ENCODE peak calls at places on chromosomes 2 and 18, in six cellular contexts. Y is foreskin keratinocyte; P is CD8-positive, alpha-beta T cell; S is ovary; B is RWPE2; W is psoas muscle. Z is an unnamed sample.

GRCh38 chr18:616380-616995 is 19.7 kb downstream of the CLUL1 start:
- DNase-seq in Y (peak), P (no peak), S (no peak), B (no peak), W (no peak), Z (no peak)

GRCh38 chr18:60471652-60472051 is 99.1 kb upstream of the MC4R start:
- DNase-seq in Y (peak), P (no peak), S (no peak), B (no peak), W (no peak), Z (no peak)

GRCh38 chr2:84894758-84895520 is 10.5 kb upstream of the TMSB10 start:
- DNase-seq in Y (peak), P (no peak), S (peak), B (no peak), W (no peak), Z (peak)

GRCh38 chr2:210630904-210631560 is 74.6 kb downstream of the CPS1 start:
- DNase-seq in Y (no peak), P (no peak), S (no peak), B (no peak), W (no peak), Z (no peak)

GRCh38 chr2:98647636-98648035 is 39.2 kb downstream of the UNC50 start:
- DNase-seq in Y (peak), P (no peak), S (no peak), B (no peak), W (no peak), Z (no peak)

GRCh38 chr2:62459106-62459505 is 46.9 kb downstream of the TMEM17 start:
- DNase-seq in Y (no peak), P (no peak), S (no peak), B (no peak), W (no peak), Z (no peak)

GRCh38 chr2:164363646-164364045 is 257.6 kb downstream of the GRB14 start:
- DNase-seq in Y (no peak), P (no peak), S (no peak), B (no peak), W (no peak), Z (no peak)

GRCh38 chr18:61602836-61603235 is 269.6 kb downstream of the CDH20 start:
- DNase-seq in Y (peak), P (no peak), S (no peak), B (no peak), W (no peak), Z (no peak)

GRCh38 chr2:233178994-233179847 is 72.3 kb upstream of the ATG16L1 start:
- DNase-seq in Y (no peak), P (no peak), S (no peak), B (no peak), W (no peak), Z (no peak)

GRCh38 chr2:216482640-216483039 is 16.0 kb upstream of the RPL37A start:
- DNase-seq in Y (no peak), P (no peak), S (no peak), B (no peak), W (no peak), Z (no peak)

GRCh38 chr2:119372778-119373568 is 6.2 kb downstream of the DBI start:
- DNase-seq in Y (no peak), P (no peak), S (no peak), B (no peak), W (no peak), Z (no peak)

GRCh38 chr2:200081221-200081620 is 125.8 kb downstream of the MAIP1 start:
- DNase-seq in Y (no peak), P (no peak), S (no peak), B (no peak), W (no peak), Z (no peak)

GRCh38 chr2:236700703-236701102 is 131.1 kb downstream of the ACKR3 start:
- DNase-seq in Y (no peak), P (no peak), S (no peak), B (no peak), W (no peak), Z (no peak)

GRCh38 chr18:7590800-7591560 is 23.9 kb downstream of the PTPRM start:
- DNase-seq in Y (no peak), P (no peak), S (no peak), B (no peak), W (no peak), Z (no peak)

GRCh38 chr2:239910851-239911629 is 114.1 kb downstream of the NDUFA10 start:
- DNase-seq in Y (no peak), P (no peak), S (no peak), B (no peak), W (no peak), Z (no peak)

GRCh38 chr18:62564044-62564443 is 41.2 kb downstream of the ZCCHC2 start:
- DNase-seq in Y (no peak), P (no peak), S (no peak), B (no peak), W (no peak), Z (no peak)

GRCh38 chr18:79934311-79935097 is 16.9 kb downstream of the SLC66A2 start:
- DNase-seq in Y (no peak), P (no peak), S (peak), B (peak), W (peak), Z (peak)

GRCh38 chr2:82853299-82853698 is 1605.8 kb downstream of the SUCLG1 start:
- DNase-seq in Y (no peak), P (no peak), S (no peak), B (no peak), W (no peak), Z (no peak)

GRCh38 chr2:134897932-134898331 is 20.7 kb upstream of the CCNT2 start:
- DNase-seq in Y (no peak), P (no peak), S (no peak), B (no peak), W (no peak), Z (no peak)

GRCh38 chr2:173350383-173350782 is 4.3 kb upstream of the CDCA7 start:
- DNase-seq in Y (no peak), P (no peak), S (no peak), B (no peak), W (no peak), Z (no peak)

GRCh38 chr2:96118698-96119388 is 2.5 kb upstream of the ADRA2B start:
- DNase-seq in Y (no peak), P (no peak), S (no peak), B (peak), W (no peak), Z (peak)

GRCh38 chr2:97911922-97912575 is 83.7 kb downstream of the TMEM131 start:
- DNase-seq in Y (no peak), P (no peak), S (no peak), B (no peak), W (no peak), Z (no peak)

DNA sequence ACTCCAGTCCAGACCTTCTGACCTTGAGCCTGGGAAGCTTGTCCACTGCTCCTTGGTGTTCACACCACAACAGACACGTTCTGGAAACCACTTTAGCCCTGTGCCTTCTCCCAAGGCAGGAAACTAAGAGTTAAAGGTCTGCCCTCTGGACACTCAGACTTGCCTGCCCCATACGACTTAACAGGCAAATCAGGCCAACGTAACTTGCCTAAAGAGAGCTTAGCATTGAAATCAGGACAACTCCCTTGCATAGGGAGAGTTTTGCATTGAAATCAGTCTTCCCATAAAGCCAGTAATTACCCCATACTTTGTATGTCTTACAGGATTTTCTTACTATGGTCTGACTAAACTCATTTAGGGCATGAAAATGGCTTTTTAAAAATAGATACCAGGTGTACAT is 18.5 kb downstream of the NFE2L2 start:
- DNase-seq in Y (no peak), P (no peak), S (no peak), B (no peak), W (no peak), Z (no peak)
- H3K27ac ChIP-seq in Y (no peak), P (no peak), S (no peak), B (peak), W (peak), Z (peak)

GRCh38 chr18:22514655-22515054 is 96.9 kb upstream of the CTAGE1 start:
- DNase-seq in Y (no peak), P (no peak), S (no peak), B (no peak), W (no peak), Z (no peak)

GRCh38 chr18:22510697-22511096 is 93.0 kb upstream of the CTAGE1 start:
- DNase-seq in Y (no peak), P (no peak), S (no peak), B (no peak), W (no peak), Z (no peak)

GRCh38 chr18:22509423-22509822 is 91.7 kb upstream of the CTAGE1 start:
- DNase-seq in Y (no peak), P (no peak), S (no peak), B (no peak), W (no peak), Z (no peak)

GRCh38 chr18:22517356-22517755 is 99.6 kb upstream of the CTAGE1 start:
- DNase-seq in Y (no peak), P (no peak), S (peak), B (no peak), W (no peak), Z (no peak)

GRCh38 chr18:22515250-22515649 is 97.5 kb upstream of the CTAGE1 start:
- DNase-seq in Y (no peak), P (no peak), S (no peak), B (no peak), W (no peak), Z (no peak)
- H3K27ac ChIP-seq in Y (no peak), P (no peak), S (no peak), B (no peak), W (no peak), Z (no peak)

DNA sequence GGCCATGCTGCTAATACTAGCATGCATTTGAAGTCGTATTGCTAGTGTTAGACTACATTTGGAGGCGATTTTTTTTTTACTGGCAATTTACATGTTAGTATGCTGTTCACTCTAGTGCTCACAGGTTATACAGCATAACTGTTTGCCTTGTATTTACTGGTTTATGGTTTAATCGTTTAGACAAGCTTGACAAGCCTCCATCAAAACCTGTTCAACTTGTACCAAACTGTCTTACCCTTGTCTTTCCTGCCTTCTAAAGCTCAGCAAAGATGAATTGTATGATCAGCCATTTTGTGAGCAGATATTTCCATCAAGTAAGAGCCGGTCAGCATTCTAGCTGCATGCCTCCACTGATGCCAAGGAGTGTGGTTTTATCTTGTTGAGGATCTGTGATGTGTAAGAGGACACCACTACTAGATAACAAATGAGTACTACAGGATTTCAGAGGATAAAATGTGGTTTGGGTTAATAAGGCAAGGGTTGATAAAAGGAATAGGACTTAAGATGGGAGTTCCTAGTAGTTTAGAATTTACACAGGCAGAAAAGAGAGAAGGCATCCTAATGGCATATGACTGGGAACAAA is 68.4 kb upstream of the ITM2C start:
- DNase-seq in Y (peak), P (no peak), S (no peak), B (no peak), W (no peak), Z (no peak)
- H3K27ac ChIP-seq in Y (no peak), P (no peak), S (no peak), B (peak), W (peak), Z (peak)

GRCh38 chr2:177812713-177813396 is 259.7 kb downstream of the PDE11A start:
- DNase-seq in Y (peak), P (no peak), S (no peak), B (no peak), W (no peak), Z (no peak)

GRCh38 chr2:177806025-177806424 is 266.6 kb downstream of the PDE11A start:
- DNase-seq in Y (no peak), P (no peak), S (no peak), B (no peak), W (no peak), Z (no peak)

DNA sequence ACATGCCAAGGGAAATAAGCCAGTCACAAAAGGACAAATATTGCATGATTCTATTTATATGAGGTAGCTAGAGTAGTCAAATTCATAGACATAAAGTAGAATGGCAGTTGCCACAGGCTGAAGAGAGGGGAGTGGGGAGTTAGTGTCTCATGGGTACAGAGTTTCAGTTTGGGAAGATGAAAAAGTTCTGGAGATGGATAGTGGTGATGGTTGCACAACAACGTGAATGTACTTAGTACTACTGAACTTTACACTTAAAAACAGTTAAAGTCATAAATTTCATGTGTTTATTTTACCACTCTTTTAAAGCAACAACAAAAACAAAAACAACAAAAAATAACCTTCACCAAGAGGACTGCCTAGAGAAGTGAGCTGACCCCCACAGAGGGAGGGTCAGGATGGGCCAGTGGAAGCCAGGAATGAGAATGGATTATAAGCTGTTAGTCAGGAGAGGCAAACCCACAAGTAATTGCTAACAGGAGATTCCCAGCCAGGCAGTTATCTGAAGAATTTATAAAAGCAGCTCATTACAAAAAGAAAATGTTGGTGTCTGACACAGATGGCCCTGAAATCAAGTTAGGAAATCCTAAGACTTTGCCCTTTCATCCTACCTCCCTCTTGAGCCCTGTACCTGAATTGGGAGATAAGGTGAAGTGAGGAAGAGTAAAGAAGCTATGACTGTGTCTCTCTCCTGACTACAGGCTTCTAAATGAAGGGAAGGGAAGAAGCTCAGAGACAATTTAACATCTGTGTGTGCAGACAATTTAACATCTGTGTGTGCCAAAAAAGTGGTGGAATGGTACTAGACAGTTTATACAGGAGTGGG is 263.4 kb downstream of the PDE11A start:
- DNase-seq in Y (no peak), P (no peak), S (no peak), B (no peak), W (no peak), Z (no peak)
- H3K27ac ChIP-seq in Y (no peak), P (no peak), S (no peak), B (no peak), W (no peak), Z (peak)

DNA sequence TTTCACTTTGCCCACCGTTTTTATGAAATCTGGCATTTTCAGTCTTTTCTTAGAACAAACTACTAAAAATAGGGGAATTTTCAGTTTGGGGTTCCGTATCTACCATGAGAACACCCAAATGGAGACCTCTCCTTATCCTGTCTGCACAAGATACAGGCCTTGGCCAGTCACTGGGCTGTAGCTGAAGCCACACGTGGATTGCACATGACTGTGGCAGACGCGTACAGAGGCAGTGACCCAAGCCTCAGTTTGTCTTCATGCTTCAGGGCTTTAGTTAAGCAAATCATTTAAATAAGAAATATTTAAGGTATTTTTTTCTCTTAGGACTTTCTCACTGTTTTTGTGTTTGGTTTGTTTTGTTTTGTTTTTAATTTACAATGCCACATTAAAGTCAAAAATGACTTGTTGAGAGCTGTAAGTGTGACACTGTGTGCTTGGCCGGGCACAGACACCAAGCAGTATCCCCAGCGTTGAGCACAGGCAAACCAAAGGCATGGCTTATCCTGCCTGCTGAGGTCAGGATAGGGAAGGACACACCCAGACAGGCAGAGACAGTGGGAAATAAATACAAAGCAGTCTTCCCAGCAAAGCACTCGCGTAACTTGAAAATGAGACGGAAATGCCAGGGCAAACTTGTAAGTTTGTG is 53.3 kb downstream of the TRAPPC12 start:
- DNase-seq in Y (no peak), P (no peak), S (no peak), B (no peak), W (no peak), Z (no peak)
- H3K27ac ChIP-seq in Y (no peak), P (no peak), S (no peak), B (no peak), W (no peak), Z (no peak)

GRCh38 chr2:207513577-207514257 is 16.0 kb upstream of the CREB1 start:
- DNase-seq in Y (peak), P (no peak), S (no peak), B (no peak), W (no peak), Z (no peak)
- H3K27ac ChIP-seq in Y (peak), P (no peak), S (no peak), B (peak), W (peak), Z (no peak)

GRCh38 chr2:32864761-32865160 is 82.0 kb upstream of the LTBP1 start:
- DNase-seq in Y (no peak), P (no peak), S (no peak), B (no peak), W (no peak), Z (no peak)

GRCh38 chr2:32865399-32866068 is 81.2 kb upstream of the LTBP1 start:
- DNase-seq in Y (peak), P (no peak), S (no peak), B (no peak), W (no peak), Z (no peak)

GRCh38 chr2:32863803-32864202 is 83.0 kb upstream of the LTBP1 start:
- DNase-seq in Y (no peak), P (no peak), S (no peak), B (no peak), W (no peak), Z (no peak)

GRCh38 chr2:32863326-32863725 is 83.4 kb upstream of the LTBP1 start:
- DNase-seq in Y (no peak), P (no peak), S (no peak), B (no peak), W (no peak), Z (no peak)

DNA sequence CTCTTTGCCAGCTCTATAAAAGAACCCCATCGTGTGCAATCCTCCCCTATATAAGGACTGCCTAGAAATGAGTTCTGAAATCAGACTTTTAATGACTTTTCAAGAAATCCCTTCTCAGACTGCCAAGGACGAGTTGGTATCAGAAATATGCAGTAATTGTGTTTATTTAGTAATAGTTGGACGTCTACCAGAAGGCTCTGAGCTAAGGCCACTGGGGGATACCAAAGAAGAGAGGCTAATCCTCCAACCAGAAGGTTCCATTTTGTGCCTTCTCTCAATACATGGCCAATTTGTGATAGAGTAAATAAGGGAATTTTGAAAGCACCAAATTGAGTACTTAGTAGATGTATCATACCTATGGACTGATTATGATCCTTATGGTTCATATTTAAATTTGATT is 82.4 kb upstream of the LTBP1 start:
- DNase-seq in Y (no peak), P (no peak), S (no peak), B (no peak), W (no peak), Z (no peak)
- H3K27ac ChIP-seq in Y (no peak), P (no peak), S (no peak), B (no peak), W (no peak), Z (no peak)

DNA sequence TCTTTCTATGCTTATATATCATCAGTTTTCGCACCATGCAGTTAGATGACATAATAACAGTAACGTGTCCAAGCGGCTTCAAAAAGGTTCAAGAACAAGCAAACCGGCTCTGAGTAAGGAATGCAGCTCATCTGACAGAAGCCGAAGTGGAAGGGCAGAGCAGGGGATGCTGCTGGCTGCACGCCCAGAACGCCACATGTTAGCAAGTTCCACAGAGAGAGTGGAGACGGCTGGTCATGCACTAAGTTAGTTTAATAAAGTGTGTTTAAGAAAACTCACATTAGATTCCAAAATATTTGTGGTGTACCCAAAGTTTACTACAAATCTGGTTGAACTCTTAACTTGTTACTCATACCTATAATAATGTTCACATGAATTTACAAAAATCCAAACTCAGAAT is 170.1 kb downstream of the DNAH7 start:
- DNase-seq in Y (peak), P (no peak), S (peak), B (peak), W (no peak), Z (peak)
- H3K27ac ChIP-seq in Y (no peak), P (no peak), S (no peak), B (no peak), W (no peak), Z (no peak)

GRCh38 chr2:2014251-2014761 is 270.0 kb upstream of the PXDN start:
- DNase-seq in Y (no peak), P (no peak), S (no peak), B (no peak), W (no peak), Z (no peak)
- H3K27ac ChIP-seq in Y (no peak), P (no peak), S (no peak), B (no peak), W (no peak), Z (peak)

Z was measured in sigmoid colon.